ENCODE peak calls at places on chromosomes 1 and 21, in four cellular contexts. One of them, this sample, is unnamed.

GRCh38 chr21:16437586-16437985 is 707.8 kb downstream of the USP25 start:
- DNase-seq in Karpas-422: no peak
- DNase-seq in NCI-H1694: no peak
- DNase-seq in NCI-H2081: no peak
- DNase-seq in this sample: no peak

GRCh38 chr21:33418686-33419085 is 15.5 kb downstream of the IFNGR2 start:
- DNase-seq in Karpas-422: no peak
- DNase-seq in NCI-H1694: no peak
- DNase-seq in NCI-H2081: no peak
- DNase-seq in this sample: no peak

GRCh38 chr1:162292422-162292849 is 84.2 kb downstream of the SPATA46 start:
- DNase-seq in Karpas-422: no peak
- DNase-seq in NCI-H1694: no peak
- DNase-seq in NCI-H2081: no peak
- DNase-seq in this sample: no peak

GRCh38 chr1:200306954-200307754 is 102.7 kb downstream of the ZNF281 start:
- DNase-seq in Karpas-422: peak; percentile 81
- DNase-seq in NCI-H1694: no peak
- DNase-seq in NCI-H2081: peak; percentile 48
- DNase-seq in this sample: peak; percentile 58

GRCh38 chr1:203170625-203171330 is 4.8 kb downstream of the MYBPH start:
- DNase-seq in Karpas-422: peak; percentile 56
- DNase-seq in NCI-H1694: no peak
- DNase-seq in NCI-H2081: no peak
- DNase-seq in this sample: no peak

GRCh38 chr1:42157667-42158066 is 4.5 kb downstream of the GUCA2B start:
- DNase-seq in Karpas-422: peak; percentile 58
- DNase-seq in NCI-H1694: no peak
- DNase-seq in NCI-H2081: no peak
- DNase-seq in this sample: no peak

GRCh38 chr1:209743145-209743482 is 12.7 kb upstream of the TRAF3IP3 start:
- DNase-seq in Karpas-422: no peak
- DNase-seq in NCI-H1694: no peak
- DNase-seq in NCI-H2081: peak; percentile 67
- DNase-seq in this sample: no peak

GRCh38 chr1:116172666-116173065 is 61.5 kb downstream of the MAB21L3 start:
- DNase-seq in Karpas-422: no peak
- DNase-seq in NCI-H1694: no peak
- DNase-seq in NCI-H2081: no peak
- DNase-seq in this sample: no peak

GRCh38 chr1:47901001-47901575 is 96.1 kb downstream of the TRABD2B start:
- DNase-seq in Karpas-422: no peak
- DNase-seq in NCI-H1694: no peak
- DNase-seq in NCI-H2081: no peak
- DNase-seq in this sample: peak; percentile 98

GRCh38 chr1:99919221-99919620 is 50.6 kb upstream of the SLC35A3 start:
- DNase-seq in Karpas-422: no peak
- DNase-seq in NCI-H1694: no peak
- DNase-seq in NCI-H2081: no peak
- DNase-seq in this sample: no peak

GRCh38 chr1:232519186-232519585 is 110.7 kb downstream of the SIPA1L2 start:
- DNase-seq in Karpas-422: no peak
- DNase-seq in NCI-H1694: peak; percentile 62
- DNase-seq in NCI-H2081: peak; percentile 87
- DNase-seq in this sample: peak; percentile 67

GRCh38 chr1:27664291-27664690 is 7.7 kb downstream of the IFI6 start:
- DNase-seq in Karpas-422: no peak
- DNase-seq in NCI-H1694: no peak
- DNase-seq in NCI-H2081: no peak
- DNase-seq in this sample: no peak

GRCh38 chr1:153945131-153945794 is 1.3 kb downstream of the DENND4B start:
- DNase-seq in Karpas-422: peak; percentile 93
- DNase-seq in NCI-H1694: no peak
- DNase-seq in NCI-H2081: peak; percentile 56
- DNase-seq in this sample: no peak

GRCh38 chr1:99936071-99936470 is 33.7 kb upstream of the SLC35A3 start:
- DNase-seq in Karpas-422: no peak
- DNase-seq in NCI-H1694: no peak
- DNase-seq in NCI-H2081: no peak
- DNase-seq in this sample: no peak

GRCh38 chr1:61107638-61108037 is 25.3 kb downstream of the NFIA start:
- DNase-seq in Karpas-422: no peak
- DNase-seq in NCI-H1694: no peak
- DNase-seq in NCI-H2081: no peak
- DNase-seq in this sample: no peak

GRCh38 chr21:45305831-45306230 is 18.1 kb upstream of the POFUT2 start:
- DNase-seq in Karpas-422: no peak
- DNase-seq in NCI-H1694: no peak
- DNase-seq in NCI-H2081: no peak
- DNase-seq in this sample: no peak

GRCh38 chr1:1793481-1794244 is 15.4 kb upstream of the NADK start:
- DNase-seq in Karpas-422: no peak
- DNase-seq in NCI-H1694: no peak
- DNase-seq in NCI-H2081: no peak
- DNase-seq in this sample: no peak

GRCh38 chr1:201422436-201423030 is 1.0 kb upstream of the TNNI1 start:
- DNase-seq in Karpas-422: peak; percentile 88
- DNase-seq in NCI-H1694: no peak
- DNase-seq in NCI-H2081: no peak
- DNase-seq in this sample: no peak

GRCh38 chr21:41720250-41720649 is 46.6 kb downstream of the RIPK4 start:
- DNase-seq in Karpas-422: no peak
- DNase-seq in NCI-H1694: no peak
- DNase-seq in NCI-H2081: no peak
- DNase-seq in this sample: no peak

GRCh38 chr1:28249013-28249870 is 10.1 kb upstream of the SESN2 start:
- DNase-seq in Karpas-422: peak; percentile 62
- DNase-seq in NCI-H1694: no peak
- DNase-seq in NCI-H2081: peak; percentile 54
- DNase-seq in this sample: peak; percentile 37

GRCh38 chr1:183635112-183635605 is 424 bp downstream of the ARPC5 start:
- DNase-seq in Karpas-422: peak; percentile 61
- DNase-seq in NCI-H1694: no peak
- DNase-seq in NCI-H2081: no peak
- DNase-seq in this sample: peak; percentile 31

GRCh38 chr1:41547781-41548560 is 63.5 kb upstream of the EDN2 start:
- DNase-seq in Karpas-422: no peak
- DNase-seq in NCI-H1694: no peak
- DNase-seq in NCI-H2081: peak; percentile 48
- DNase-seq in this sample: no peak

GRCh38 chr1:201378804-201379203 is 1.3 kb upstream of the TNNT2 start:
- DNase-seq in Karpas-422: no peak
- DNase-seq in NCI-H1694: no peak
- DNase-seq in NCI-H2081: no peak
- DNase-seq in this sample: no peak

GRCh38 chr21:31184462-31184861 is 146.2 kb upstream of the KRTAP19-8 start:
- DNase-seq in Karpas-422: no peak
- DNase-seq in NCI-H1694: no peak
- DNase-seq in NCI-H2081: no peak
- DNase-seq in this sample: no peak

GRCh38 chr1:153640873-153641272 is 7.0 kb downstream of the CHTOP start:
- DNase-seq in Karpas-422: no peak
- DNase-seq in NCI-H1694: no peak
- DNase-seq in NCI-H2081: no peak
- DNase-seq in this sample: no peak

GRCh38 chr1:69994261-69994660 is 211.1 kb downstream of the LRRC40 start:
- DNase-seq in Karpas-422: no peak
- DNase-seq in NCI-H1694: no peak
- DNase-seq in NCI-H2081: no peak
- DNase-seq in this sample: no peak